ENCODE peak calls at places on chromosomes 13 and 19, in five cellular contexts. I is uterus; H is CD4-positive, alpha-beta T cell; R is tibial artery; A is heart right ventricle. U is an unnamed sample.

GRCh38 chr13:19864018-19864338 is 529 bp upstream of the ZMYM5 start:
- DNase-seq in I (peak; percentile 72), H (peak; percentile 38), A (peak; percentile 82), R (peak; percentile 56), U (peak; percentile 65)

GRCh38 chr19:7703332-7703731 is 1.4 kb upstream of the FCER2 start:
- DNase-seq in R (no peak), I (no peak), A (no peak), H (no peak), U (no peak)

GRCh38 chr13:111313911-111314425 is 6.5 kb upstream of the TEX29 start:
- DNase-seq in H (no peak), R (no peak), A (no peak), I (no peak), U (no peak)

GRCh38 chr13:40966298-40966697 is 52.8 kb downstream of the ELF1 start:
- DNase-seq in A (no peak), H (no peak), R (no peak), I (no peak), U (no peak)

GRCh38 chr13:80040219-80040976 is 300.5 kb downstream of the SPRY2 start:
- DNase-seq in I (no peak), R (no peak), H (no peak), A (no peak), U (no peak)

GRCh38 chr13:18948664-18949488 is 232.7 kb downstream of the TUBA3C start:
- DNase-seq in R (no peak), A (no peak), I (no peak), H (no peak), U (no peak)

GRCh38 chr13:111902726-111903125 is 164.2 kb upstream of the SOX1 start:
- DNase-seq in A (no peak), H (no peak), R (no peak), I (no peak), U (no peak)

GRCh38 chr13:28318418-28318995 is 176.4 kb downstream of the FLT1 start:
- DNase-seq in A (no peak), R (no peak), I (no peak), H (no peak), U (no peak)

GRCh38 chr13:113557013-113557412 is 27.5 kb upstream of the TFDP1 start:
- DNase-seq in A (no peak), I (no peak), H (no peak), R (no peak), U (no peak)

GRCh38 chr13:113559061-113559460 is 25.5 kb upstream of the TFDP1 start:
- DNase-seq in I (no peak), R (no peak), A (no peak), H (no peak), U (no peak)

GRCh38 chr13:113559901-113560644 is 24.5 kb upstream of the TFDP1 start:
- DNase-seq in R (no peak), I (no peak), A (no peak), H (no peak), U (no peak)

GRCh38 chr13:113560645-113561416 is 23.7 kb upstream of the TFDP1 start:
- DNase-seq in R (no peak), I (no peak), H (no peak), A (no peak), U (no peak)

DNA sequence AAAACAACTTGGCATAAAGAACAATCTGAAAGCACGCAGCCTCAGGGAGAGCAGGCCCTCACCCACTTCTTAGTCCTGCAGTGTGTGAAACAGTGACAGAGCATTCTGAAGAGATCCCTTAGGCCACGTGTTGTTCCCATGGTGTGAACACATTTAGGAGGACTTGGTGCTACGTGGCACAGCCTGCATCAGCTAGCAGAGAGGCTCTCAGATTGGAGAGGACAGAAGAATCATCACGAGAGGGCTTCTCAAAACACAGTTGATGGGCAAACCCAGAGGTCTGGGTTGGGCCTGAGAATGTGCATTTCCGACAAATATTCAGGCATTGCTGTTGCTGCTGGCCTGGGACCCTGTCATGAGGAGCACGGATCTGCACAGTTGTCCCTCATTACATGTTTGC is 26.1 kb upstream of the TFDP1 start:
- DNase-seq in H (no peak), I (no peak), A (no peak), R (no peak), U (no peak)
- H3K27ac ChIP-seq in H (no peak overlapping the region), I (no peak overlapping the region), A (no peak overlapping the region), R (no peak overlapping the region), U (no peak overlapping the region)

DNA sequence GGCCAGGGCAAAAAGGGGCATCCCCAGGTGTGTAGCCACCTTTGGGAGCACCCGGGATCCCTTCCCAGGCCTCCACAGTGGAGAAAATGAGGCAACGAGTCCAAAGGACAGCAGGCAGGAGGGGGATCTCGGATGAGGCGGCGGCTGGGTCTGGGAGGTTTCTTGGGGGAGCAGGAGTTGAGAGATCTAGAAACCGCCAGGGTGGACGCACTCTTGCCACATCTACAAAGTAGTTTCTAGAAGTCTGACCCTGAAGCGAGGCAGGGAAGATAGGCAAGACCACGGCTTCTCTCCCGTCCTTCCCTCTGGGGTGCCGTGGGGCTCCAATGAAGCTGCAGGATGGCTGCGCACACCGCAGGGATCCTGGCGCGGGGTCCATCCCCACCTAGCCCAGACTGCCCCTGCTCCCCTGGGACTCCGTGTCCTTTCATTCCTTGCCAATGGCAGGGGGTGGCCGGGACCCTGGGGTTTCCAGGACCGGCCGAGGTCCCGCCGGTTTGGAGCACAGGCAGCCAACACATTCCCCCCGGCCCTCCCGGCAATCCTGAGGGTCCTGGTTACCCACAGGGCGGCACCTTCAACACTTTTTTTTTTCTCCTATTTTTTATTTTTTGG is 21.5 kb upstream of the ZBTB7A start:
- DNase-seq in I (no peak), H (no peak), R (no peak), A (no peak), U (no peak)
- H3K27ac ChIP-seq in I (no peak overlapping the region), H (peak overlapping the region; percentile 51), R (no peak overlapping the region), A (no peak overlapping the region), U (no peak overlapping the region)

DNA sequence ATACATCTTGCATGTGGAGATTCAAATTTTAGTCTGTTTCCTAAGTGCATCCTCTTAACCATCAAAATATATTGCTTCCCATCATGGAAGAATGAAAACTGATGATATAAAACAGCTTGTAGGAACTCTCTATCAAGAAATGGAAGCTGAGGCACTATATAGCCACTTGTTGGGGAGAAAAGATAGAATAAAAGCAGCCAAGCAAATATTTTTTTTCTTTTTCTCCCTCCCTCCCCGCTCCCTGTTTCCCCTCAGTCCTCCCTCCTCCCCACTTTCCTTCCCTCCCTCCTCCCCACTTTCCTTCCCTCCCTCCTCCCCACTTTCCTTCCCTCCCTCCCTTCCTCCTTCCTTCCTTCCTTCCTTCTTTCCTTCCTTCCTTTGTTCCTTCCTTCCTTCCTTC is 413.8 kb downstream of the GPC6 start:
- DNase-seq in R (no peak), A (no peak), I (no peak), H (no peak), U (no peak)
- H3K27ac ChIP-seq in R (no peak overlapping the region), A (no peak overlapping the region), I (no peak overlapping the region), H (no peak overlapping the region), U (no peak overlapping the region)

GRCh38 chr13:102845289-102845629 is 573 bp upstream of the ERCC5 start:
- DNase-seq in I (no peak), R (no peak), A (no peak), H (no peak), U (no peak)
- H3K27ac ChIP-seq in I (peak overlapping the region; percentile 95), R (peak overlapping the region; percentile 95), A (peak overlapping the region; percentile 96), H (peak overlapping the region; percentile 99), U (peak overlapping the region; percentile 98)

DNA sequence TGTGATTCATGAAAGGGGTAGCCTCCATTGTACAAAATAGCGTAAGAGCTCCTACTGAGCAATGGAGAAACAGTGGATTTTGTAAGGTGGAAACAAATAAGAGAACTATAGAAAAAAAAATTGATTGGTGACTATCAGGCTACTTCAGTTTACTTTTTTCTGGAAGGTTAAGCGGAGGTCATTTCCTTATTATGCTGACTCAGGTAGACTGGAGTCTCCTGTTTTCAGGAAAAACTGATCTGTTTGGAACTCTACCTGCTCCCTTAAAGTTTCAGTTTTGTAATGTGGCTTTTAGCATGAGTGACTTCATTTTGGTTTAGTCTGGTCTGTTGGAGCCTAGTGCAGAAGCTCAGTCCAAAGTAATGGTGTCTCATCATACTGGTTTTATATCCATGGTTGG is 3.4 kb downstream of the ZNF607 start:
- DNase-seq in H (no peak), R (no peak), A (no peak), I (no peak), U (no peak)
- H3K27ac ChIP-seq in H (no peak overlapping the region), R (no peak overlapping the region), A (no peak overlapping the region), I (no peak overlapping the region), U (no peak overlapping the region)

GRCh38 chr19:1177322-1178114 is 3.5 kb upstream of the SBNO2 start:
- DNase-seq in H (no peak), A (no peak), I (no peak), R (peak; percentile 68), U (no peak)
- H3K27ac ChIP-seq in H (no peak overlapping the region), A (no peak overlapping the region), I (peak overlapping the region; percentile 18), R (peak overlapping the region; percentile 43), U (peak overlapping the region; percentile 76)

DNA sequence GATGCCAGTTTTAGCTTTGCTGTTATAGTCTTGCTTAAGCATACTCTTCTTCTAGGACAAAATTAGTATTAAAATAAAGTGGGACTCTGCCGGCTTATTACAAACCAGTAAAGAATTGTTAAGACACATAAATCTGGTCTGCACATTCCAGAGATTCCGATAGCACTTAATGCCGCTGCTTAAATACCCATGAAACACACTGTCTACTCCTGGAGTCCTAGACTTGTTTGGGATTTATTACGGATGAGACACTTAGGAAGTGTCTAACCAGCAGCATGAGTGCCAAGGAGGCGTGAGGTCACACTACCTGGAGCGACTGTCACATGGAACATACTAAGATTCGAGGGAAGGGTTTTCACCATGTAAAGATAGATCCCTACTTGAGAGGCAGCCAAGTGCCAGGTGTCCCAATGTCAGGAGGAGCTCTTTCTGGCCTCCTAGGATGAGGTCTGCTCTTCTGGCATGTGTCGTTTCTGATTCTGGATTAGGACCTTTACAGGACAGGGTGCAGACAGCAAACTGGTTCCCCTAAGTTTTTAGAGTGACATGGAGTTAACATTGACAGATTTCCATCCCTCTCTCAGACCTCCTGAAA is 75.2 kb downstream of the ZNF536 start:
- DNase-seq in I (no peak), R (no peak), A (no peak), H (no peak), U (peak; percentile 9)
- H3K27ac ChIP-seq in I (no peak overlapping the region), R (no peak overlapping the region), A (no peak overlapping the region), H (no peak overlapping the region), U (peak overlapping the region; percentile 89)

GRCh38 chr13:113936166-113936565 is 37.7 kb downstream of the C13orf46 start:
- DNase-seq in R (peak; percentile 63), I (no peak), A (no peak), H (no peak), U (no peak)
- H3K27ac ChIP-seq in R (peak overlapping the region; percentile 81), I (no peak overlapping the region), A (no peak overlapping the region), H (no peak overlapping the region), U (no peak overlapping the region)

DNA sequence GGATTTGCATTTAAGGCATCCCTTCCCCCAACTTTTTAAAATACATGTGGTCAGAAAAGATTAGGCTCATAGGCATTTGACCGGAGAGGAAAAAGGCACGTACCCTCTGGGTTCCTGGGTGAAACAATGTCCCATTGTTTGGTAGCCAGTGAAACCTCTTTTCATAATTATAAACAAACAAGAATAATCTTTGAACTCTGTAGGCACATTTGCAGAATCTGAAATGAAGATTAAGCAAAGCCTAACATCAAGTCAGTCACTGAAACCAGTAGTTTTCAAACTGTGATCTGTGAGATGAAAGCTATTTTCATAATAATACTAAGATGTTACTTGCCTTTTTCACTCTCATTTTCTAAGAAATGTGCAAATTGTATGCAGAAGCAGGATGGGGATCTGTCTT is 105.3 kb downstream of the WDFY2 start:
- DNase-seq in H (no peak), A (no peak), I (no peak), R (no peak), U (no peak)
- H3K27ac ChIP-seq in H (no peak overlapping the region), A (no peak overlapping the region), I (no peak overlapping the region), R (no peak overlapping the region), U (no peak overlapping the region)